ENCODE peak calls at places on chromosome 2, in nine cellular contexts. One of them, this sample, is unnamed.

GRCh38 chr2:203670939-203671338 is 35.5 kb upstream of the CD28 start:
- DNase-seq in activated naive CD4-positive, alpha-beta T cell: no peak
- DNase-seq in T-helper 9 cell: no peak
- DNase-seq in astrocyte of the spinal cord: no peak
- DNase-seq in T follicular helper cell: no peak
- DNase-seq in stimulated activated CD4-positive, alpha-beta T cell treated with anti-CD3 and anti-CD28 coated beads, Interleukin-4, amount 100 ng/mL, for 48 hours: no peak
- DNase-seq in choroid plexus epithelial cell: peak
- DNase-seq in lower leg skin: no peak
- DNase-seq in cerebellar nuclear complex: no peak
- DNase-seq in this sample: no peak

GRCh38 chr2:216680951-216681629 is 14.3 kb downstream of the IGFBP5 start:
- DNase-seq in activated naive CD4-positive, alpha-beta T cell: no peak
- DNase-seq in T-helper 9 cell: no peak
- DNase-seq in astrocyte of the spinal cord: no peak
- DNase-seq in T follicular helper cell: no peak
- DNase-seq in stimulated activated CD4-positive, alpha-beta T cell treated with anti-CD3 and anti-CD28 coated beads, Interleukin-4, amount 100 ng/mL, for 48 hours: no peak
- DNase-seq in choroid plexus epithelial cell: no peak
- DNase-seq in lower leg skin: no peak
- DNase-seq in cerebellar nuclear complex: no peak
- DNase-seq in this sample: no peak

GRCh38 chr2:95730813-95731212 is 139.0 kb downstream of the TRIM43 start:
- DNase-seq in activated naive CD4-positive, alpha-beta T cell: no peak
- DNase-seq in T-helper 9 cell: no peak
- DNase-seq in astrocyte of the spinal cord: no peak
- DNase-seq in T follicular helper cell: no peak
- DNase-seq in stimulated activated CD4-positive, alpha-beta T cell treated with anti-CD3 and anti-CD28 coated beads, Interleukin-4, amount 100 ng/mL, for 48 hours: no peak
- DNase-seq in choroid plexus epithelial cell: peak
- DNase-seq in lower leg skin: no peak
- DNase-seq in cerebellar nuclear complex: no peak
- DNase-seq in this sample: no peak

GRCh38 chr2:144545787-144546186 is 25.9 kb upstream of the ZEB2 start:
- DNase-seq in activated naive CD4-positive, alpha-beta T cell: no peak
- DNase-seq in T-helper 9 cell: no peak
- DNase-seq in astrocyte of the spinal cord: no peak
- DNase-seq in T follicular helper cell: no peak
- DNase-seq in stimulated activated CD4-positive, alpha-beta T cell treated with anti-CD3 and anti-CD28 coated beads, Interleukin-4, amount 100 ng/mL, for 48 hours: no peak
- DNase-seq in choroid plexus epithelial cell: no peak
- DNase-seq in lower leg skin: no peak
- DNase-seq in cerebellar nuclear complex: no peak
- DNase-seq in this sample: no peak

GRCh38 chr2:61471905-61472805 is 1.3 kb upstream of the USP34 start:
- DNase-seq in activated naive CD4-positive, alpha-beta T cell: no peak
- DNase-seq in T-helper 9 cell: no peak
- DNase-seq in astrocyte of the spinal cord: no peak
- DNase-seq in T follicular helper cell: no peak
- DNase-seq in stimulated activated CD4-positive, alpha-beta T cell treated with anti-CD3 and anti-CD28 coated beads, Interleukin-4, amount 100 ng/mL, for 48 hours: no peak
- DNase-seq in choroid plexus epithelial cell: peak
- DNase-seq in lower leg skin: no peak
- DNase-seq in cerebellar nuclear complex: no peak
- DNase-seq in this sample: peak

GRCh38 chr2:203574824-203575223 is 39.7 kb upstream of the RAPH1 start:
- DNase-seq in activated naive CD4-positive, alpha-beta T cell: no peak
- DNase-seq in T-helper 9 cell: no peak
- DNase-seq in astrocyte of the spinal cord: no peak
- DNase-seq in T follicular helper cell: no peak
- DNase-seq in stimulated activated CD4-positive, alpha-beta T cell treated with anti-CD3 and anti-CD28 coated beads, Interleukin-4, amount 100 ng/mL, for 48 hours: no peak
- DNase-seq in choroid plexus epithelial cell: no peak
- DNase-seq in lower leg skin: no peak
- DNase-seq in cerebellar nuclear complex: no peak
- DNase-seq in this sample: no peak

GRCh38 chr2:117963446-117963845 is 50.4 kb downstream of the CCDC93 start:
- DNase-seq in activated naive CD4-positive, alpha-beta T cell: no peak
- DNase-seq in T-helper 9 cell: no peak
- DNase-seq in astrocyte of the spinal cord: no peak
- DNase-seq in T follicular helper cell: no peak
- DNase-seq in stimulated activated CD4-positive, alpha-beta T cell treated with anti-CD3 and anti-CD28 coated beads, Interleukin-4, amount 100 ng/mL, for 48 hours: no peak
- DNase-seq in choroid plexus epithelial cell: no peak
- DNase-seq in lower leg skin: no peak
- DNase-seq in cerebellar nuclear complex: no peak
- DNase-seq in this sample: no peak

GRCh38 chr2:164761737-164762460 is 79.7 kb downstream of the COBLL1 start:
- DNase-seq in activated naive CD4-positive, alpha-beta T cell: no peak
- DNase-seq in T-helper 9 cell: no peak
- DNase-seq in astrocyte of the spinal cord: no peak
- DNase-seq in T follicular helper cell: no peak
- DNase-seq in stimulated activated CD4-positive, alpha-beta T cell treated with anti-CD3 and anti-CD28 coated beads, Interleukin-4, amount 100 ng/mL, for 48 hours: no peak
- DNase-seq in choroid plexus epithelial cell: no peak
- DNase-seq in lower leg skin: no peak
- DNase-seq in cerebellar nuclear complex: no peak
- DNase-seq in this sample: no peak

GRCh38 chr2:109387221-109387735 is 226.5 kb downstream of the SEPTIN10 start:
- DNase-seq in activated naive CD4-positive, alpha-beta T cell: no peak
- DNase-seq in T-helper 9 cell: no peak
- DNase-seq in astrocyte of the spinal cord: no peak
- DNase-seq in T follicular helper cell: no peak
- DNase-seq in stimulated activated CD4-positive, alpha-beta T cell treated with anti-CD3 and anti-CD28 coated beads, Interleukin-4, amount 100 ng/mL, for 48 hours: no peak
- DNase-seq in choroid plexus epithelial cell: no peak
- DNase-seq in lower leg skin: no peak
- DNase-seq in cerebellar nuclear complex: no peak
- DNase-seq in this sample: no peak

GRCh38 chr2:10252651-10253050 is 50.1 kb upstream of the HPCAL1 start:
- DNase-seq in activated naive CD4-positive, alpha-beta T cell: no peak
- DNase-seq in T-helper 9 cell: no peak
- DNase-seq in astrocyte of the spinal cord: no peak
- DNase-seq in T follicular helper cell: no peak
- DNase-seq in stimulated activated CD4-positive, alpha-beta T cell treated with anti-CD3 and anti-CD28 coated beads, Interleukin-4, amount 100 ng/mL, for 48 hours: no peak
- DNase-seq in choroid plexus epithelial cell: no peak
- DNase-seq in lower leg skin: no peak
- DNase-seq in cerebellar nuclear complex: no peak
- DNase-seq in this sample: no peak

GRCh38 chr2:19251554-19251953 is 106.9 kb downstream of the OSR1 start:
- DNase-seq in activated naive CD4-positive, alpha-beta T cell: no peak
- DNase-seq in T-helper 9 cell: no peak
- DNase-seq in astrocyte of the spinal cord: no peak
- DNase-seq in T follicular helper cell: no peak
- DNase-seq in stimulated activated CD4-positive, alpha-beta T cell treated with anti-CD3 and anti-CD28 coated beads, Interleukin-4, amount 100 ng/mL, for 48 hours: no peak
- DNase-seq in choroid plexus epithelial cell: peak
- DNase-seq in lower leg skin: no peak
- DNase-seq in cerebellar nuclear complex: no peak
- DNase-seq in this sample: no peak

This sample was measured in H4.